ENCODE peak calls at places on chromosomes 2 and 18, in nine cellular contexts. One of them, this sample, is unnamed.
A peak's percentile ranks its signal among the peaks of the same experiment; 100 is the strongest.

GRCh38 chr2:70133521-70134348 is 46.5 kb downstream of the PCBP1 start:
- DNase-seq in breast epithelium: no peak
- DNase-seq in heart left ventricle: no peak
- DNase-seq in brain microvascular endothelial cell: peak; percentile 34
- DNase-seq in Peyer's patch: no peak
- DNase-seq in IMR-90: no peak
- DNase-seq in cardiac muscle cell: no peak
- DNase-seq in GM23248: no peak
- DNase-seq in sigmoid colon: no peak
- DNase-seq in this sample: no peak

GRCh38 chr2:193895226-193895625 is 1700.5 kb upstream of the TMEFF2 start:
- DNase-seq in breast epithelium: no peak
- DNase-seq in heart left ventricle: no peak
- DNase-seq in brain microvascular endothelial cell: no peak
- DNase-seq in Peyer's patch: no peak
- DNase-seq in IMR-90: no peak
- DNase-seq in cardiac muscle cell: no peak
- DNase-seq in GM23248: no peak
- DNase-seq in sigmoid colon: no peak
- DNase-seq in this sample: no peak

GRCh38 chr18:22613788-22614187 is 196.1 kb upstream of the CTAGE1 start:
- DNase-seq in breast epithelium: no peak
- DNase-seq in heart left ventricle: no peak
- DNase-seq in brain microvascular endothelial cell: no peak
- DNase-seq in Peyer's patch: no peak
- DNase-seq in IMR-90: peak; percentile 44
- DNase-seq in cardiac muscle cell: no peak
- DNase-seq in GM23248: peak; percentile 64
- DNase-seq in sigmoid colon: no peak
- DNase-seq in this sample: peak; percentile 68

GRCh38 chr2:57862153-57862552 is 184.5 kb upstream of the VRK2 start:
- DNase-seq in breast epithelium: no peak
- DNase-seq in heart left ventricle: no peak
- DNase-seq in brain microvascular endothelial cell: no peak
- DNase-seq in Peyer's patch: no peak
- DNase-seq in IMR-90: no peak
- DNase-seq in cardiac muscle cell: no peak
- DNase-seq in GM23248: no peak
- DNase-seq in sigmoid colon: no peak
- DNase-seq in this sample: no peak

GRCh38 chr2:33375054-33375453 is 101.4 kb upstream of the RASGRP3 start:
- DNase-seq in breast epithelium: no peak
- DNase-seq in heart left ventricle: no peak
- DNase-seq in brain microvascular endothelial cell: peak; percentile 33
- DNase-seq in Peyer's patch: no peak
- DNase-seq in IMR-90: peak; percentile 27
- DNase-seq in cardiac muscle cell: no peak
- DNase-seq in GM23248: peak; percentile 90
- DNase-seq in sigmoid colon: no peak
- DNase-seq in this sample: peak; percentile 25

GRCh38 chr18:8990276-8991031 is 112.0 kb upstream of the NDUFV2 start:
- DNase-seq in breast epithelium: peak; percentile 61
- DNase-seq in heart left ventricle: peak; percentile 35
- DNase-seq in brain microvascular endothelial cell: no peak
- DNase-seq in Peyer's patch: no peak
- DNase-seq in IMR-90: no peak
- DNase-seq in cardiac muscle cell: no peak
- DNase-seq in GM23248: peak; percentile 59
- DNase-seq in sigmoid colon: peak; percentile 71
- DNase-seq in this sample: peak; percentile 44

GRCh38 chr2:180571559-180571958 is 408.8 kb upstream of the UBE2E3 start:
- DNase-seq in breast epithelium: no peak
- DNase-seq in heart left ventricle: no peak
- DNase-seq in brain microvascular endothelial cell: peak; percentile 34
- DNase-seq in Peyer's patch: no peak
- DNase-seq in IMR-90: peak; percentile 77
- DNase-seq in cardiac muscle cell: no peak
- DNase-seq in GM23248: peak; percentile 62
- DNase-seq in sigmoid colon: no peak
- DNase-seq in this sample: no peak

GRCh38 chr2:207182916-207183315 is 17.2 kb upstream of the KLF7 start:
- DNase-seq in breast epithelium: no peak
- DNase-seq in heart left ventricle: no peak
- DNase-seq in brain microvascular endothelial cell: no peak
- DNase-seq in Peyer's patch: no peak
- DNase-seq in IMR-90: peak; percentile 47
- DNase-seq in cardiac muscle cell: no peak
- DNase-seq in GM23248: peak; percentile 39
- DNase-seq in sigmoid colon: no peak
- DNase-seq in this sample: no peak

GRCh38 chr2:232441147-232441651 is 14.8 kb upstream of the ALPI start:
- DNase-seq in breast epithelium: no peak
- DNase-seq in heart left ventricle: peak; percentile 26
- DNase-seq in brain microvascular endothelial cell: no peak
- DNase-seq in Peyer's patch: no peak
- DNase-seq in IMR-90: no peak
- DNase-seq in cardiac muscle cell: no peak
- DNase-seq in GM23248: no peak
- DNase-seq in sigmoid colon: no peak
- DNase-seq in this sample: peak; percentile 62

GRCh38 chr2:182406221-182406620 is 20.6 kb downstream of the PDE1A start:
- DNase-seq in breast epithelium: no peak
- DNase-seq in heart left ventricle: no peak
- DNase-seq in brain microvascular endothelial cell: no peak
- DNase-seq in Peyer's patch: no peak
- DNase-seq in IMR-90: peak; percentile 38
- DNase-seq in cardiac muscle cell: no peak
- DNase-seq in GM23248: peak; percentile 69
- DNase-seq in sigmoid colon: no peak
- DNase-seq in this sample: peak; percentile 11

DNA sequence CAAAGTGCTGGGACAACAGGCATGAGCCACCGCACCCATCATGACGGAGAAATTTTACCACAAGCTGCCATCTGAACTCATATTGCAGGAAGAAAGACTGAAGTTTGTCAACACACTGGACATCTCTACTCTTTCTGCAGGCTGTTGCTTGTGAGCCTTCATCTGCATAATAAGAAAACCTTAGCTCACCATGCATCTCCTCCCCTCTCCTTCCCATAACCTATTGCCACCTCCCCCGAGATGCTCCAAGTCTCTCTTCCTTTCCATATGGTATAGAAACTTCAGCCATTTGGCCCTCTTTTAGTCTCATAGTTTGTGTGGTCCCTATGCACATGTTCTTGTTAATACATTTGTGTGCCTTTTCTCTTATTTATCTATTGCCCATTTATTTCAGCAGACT is 19.1 kb upstream of the C2orf72 start:
- DNase-seq in breast epithelium: no peak
- DNase-seq in heart left ventricle: no peak
- DNase-seq in brain microvascular endothelial cell: no peak
- DNase-seq in Peyer's patch: no peak
- DNase-seq in IMR-90: no peak
- DNase-seq in cardiac muscle cell: no peak
- DNase-seq in GM23248: no peak
- DNase-seq in sigmoid colon: no peak
- DNase-seq in this sample: no peak
- H3K27me3 ChIP-seq in breast epithelium: no peaks in the 10 kb centered on the region
- H3K27me3 ChIP-seq in heart left ventricle: peaks cover 15% of the 10 kb centered on the region
- H3K27me3 ChIP-seq in brain microvascular endothelial cell: no peaks in the 10 kb centered on the region
- H3K27me3 ChIP-seq in Peyer's patch: no peaks in the 10 kb centered on the region
- H3K27me3 ChIP-seq in IMR-90: peaks cover 32% of the 10 kb centered on the region
- H3K27me3 ChIP-seq in cardiac muscle cell: no peaks in the 10 kb centered on the region
- H3K27me3 ChIP-seq in GM23248: peaks cover 45% of the 10 kb centered on the region
- H3K27me3 ChIP-seq in sigmoid colon: no peaks in the 10 kb centered on the region
- H3K27me3 ChIP-seq in this sample: peaks cover 24% of the 10 kb centered on the region

GRCh38 chr2:4190548-4190947 is 487.2 kb downstream of the DCDC2C start:
- DNase-seq in breast epithelium: no peak
- DNase-seq in heart left ventricle: no peak
- DNase-seq in brain microvascular endothelial cell: no peak
- DNase-seq in Peyer's patch: no peak
- DNase-seq in IMR-90: no peak
- DNase-seq in cardiac muscle cell: no peak
- DNase-seq in GM23248: no peak
- DNase-seq in sigmoid colon: no peak
- DNase-seq in this sample: no peak

GRCh38 chr2:4192119-4192518 is 488.7 kb downstream of the DCDC2C start:
- DNase-seq in breast epithelium: no peak
- DNase-seq in heart left ventricle: no peak
- DNase-seq in brain microvascular endothelial cell: no peak
- DNase-seq in Peyer's patch: no peak
- DNase-seq in IMR-90: no peak
- DNase-seq in cardiac muscle cell: no peak
- DNase-seq in GM23248: no peak
- DNase-seq in sigmoid colon: no peak
- DNase-seq in this sample: peak; percentile 54

DNA sequence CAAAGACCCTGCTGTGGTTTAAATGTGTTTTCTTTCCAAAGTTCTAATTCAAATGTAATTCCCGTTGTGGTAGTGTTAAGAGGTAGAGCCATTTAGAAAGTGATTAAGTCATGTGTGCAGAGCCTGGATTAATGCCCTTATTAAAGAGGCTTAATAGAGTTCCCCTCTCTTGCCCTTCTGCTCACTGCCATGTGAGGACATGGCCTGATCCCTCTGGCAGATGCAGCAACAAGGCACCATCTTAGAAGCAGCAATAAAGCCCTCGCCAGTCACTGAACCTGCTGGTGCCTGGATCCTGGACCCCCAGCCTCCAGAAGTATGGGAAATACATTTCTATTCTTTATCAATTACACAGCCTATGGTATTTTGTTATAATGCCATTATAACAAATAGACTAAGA is 485.2 kb downstream of the DCDC2C start:
- DNase-seq in breast epithelium: no peak
- DNase-seq in heart left ventricle: no peak
- DNase-seq in brain microvascular endothelial cell: no peak
- DNase-seq in Peyer's patch: no peak
- DNase-seq in IMR-90: no peak
- DNase-seq in cardiac muscle cell: no peak
- DNase-seq in GM23248: no peak
- DNase-seq in sigmoid colon: no peak
- DNase-seq in this sample: no peak
- H3K27me3 ChIP-seq in breast epithelium: no peaks in the 10 kb centered on the region
- H3K27me3 ChIP-seq in heart left ventricle: peaks cover 8% of the 10 kb centered on the region
- H3K27me3 ChIP-seq in brain microvascular endothelial cell: no peaks in the 10 kb centered on the region
- H3K27me3 ChIP-seq in Peyer's patch: no peaks in the 10 kb centered on the region
- H3K27me3 ChIP-seq in IMR-90: no peaks in the 10 kb centered on the region
- H3K27me3 ChIP-seq in cardiac muscle cell: no peaks in the 10 kb centered on the region
- H3K27me3 ChIP-seq in GM23248: no peaks in the 10 kb centered on the region
- H3K27me3 ChIP-seq in sigmoid colon: no peaks in the 10 kb centered on the region
- H3K27me3 ChIP-seq in this sample: no peaks in the 10 kb centered on the region

DNA sequence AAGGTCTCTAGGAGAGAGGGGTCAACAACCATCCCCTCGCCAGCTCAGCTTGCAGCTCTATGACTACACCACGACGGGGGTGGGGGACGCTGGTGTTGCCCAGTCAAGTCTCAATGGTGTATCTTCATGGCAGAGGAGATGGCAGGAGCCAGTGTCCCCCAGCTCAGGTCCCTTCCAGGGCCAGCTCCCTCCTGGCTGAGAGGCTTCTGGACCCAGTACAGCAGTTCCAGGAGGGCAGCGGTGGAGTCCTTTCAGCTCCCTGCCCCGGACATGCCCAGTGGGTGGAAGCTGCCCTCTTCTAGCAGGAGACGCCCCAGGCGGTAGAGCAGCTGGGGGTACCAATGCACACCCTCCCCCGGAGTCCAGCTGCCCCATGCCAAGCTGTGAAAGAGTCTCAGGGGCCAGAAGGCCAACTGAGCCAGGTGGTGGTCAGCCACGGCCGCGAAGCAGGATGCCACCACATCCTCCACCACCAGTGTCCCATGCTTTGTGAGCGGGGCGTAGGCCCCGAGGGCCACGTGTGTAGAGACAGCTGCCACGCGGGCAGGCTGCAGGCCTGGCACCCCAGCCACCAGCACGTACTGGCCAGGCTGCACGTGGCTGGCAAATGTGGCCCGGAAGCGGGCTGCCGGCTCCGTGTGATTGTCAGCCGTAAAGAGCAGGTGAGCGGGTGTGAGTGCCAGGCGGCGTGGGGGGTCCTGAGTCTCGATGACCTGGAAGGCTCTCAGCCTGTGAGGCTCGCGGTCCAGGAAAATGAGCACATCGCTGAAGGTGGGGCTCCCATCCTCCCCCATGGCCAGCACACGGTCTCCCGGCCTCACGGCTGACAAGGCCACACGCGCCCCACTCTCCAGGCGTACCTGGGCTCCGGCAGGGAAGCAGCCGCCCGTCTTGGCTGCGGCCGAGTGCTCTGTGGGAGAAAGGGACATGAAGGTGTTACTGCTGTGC is 5.5 kb downstream of the IHH start:
- DNase-seq in breast epithelium: no peak
- DNase-seq in heart left ventricle: no peak
- DNase-seq in brain microvascular endothelial cell: no peak
- DNase-seq in Peyer's patch: no peak
- DNase-seq in IMR-90: no peak
- DNase-seq in cardiac muscle cell: no peak
- DNase-seq in GM23248: no peak
- DNase-seq in sigmoid colon: no peak
- DNase-seq in this sample: peak; percentile 51
- H3K27me3 ChIP-seq in breast epithelium: peaks cover 65% of the 10 kb centered on the region
- H3K27me3 ChIP-seq in heart left ventricle: peaks cover 93% of the 10 kb centered on the region
- H3K27me3 ChIP-seq in brain microvascular endothelial cell: peaks cover 54% of the 10 kb centered on the region
- H3K27me3 ChIP-seq in Peyer's patch: no peaks in the 10 kb centered on the region
- H3K27me3 ChIP-seq in IMR-90: peaks cover 82% of the 10 kb centered on the region
- H3K27me3 ChIP-seq in cardiac muscle cell: peaks cover 99% of the 10 kb centered on the region
- H3K27me3 ChIP-seq in GM23248: peaks cover 62% of the 10 kb centered on the region
- H3K27me3 ChIP-seq in sigmoid colon: peaks cover 36% of the 10 kb centered on the region
- H3K27me3 ChIP-seq in this sample: peaks cover 56% of the 10 kb centered on the region

GRCh38 chr2:166128156-166128505 is 311 bp upstream of the SCN1A start:
- DNase-seq in breast epithelium: no peak
- DNase-seq in heart left ventricle: no peak
- DNase-seq in brain microvascular endothelial cell: no peak
- DNase-seq in Peyer's patch: no peak
- DNase-seq in IMR-90: no peak
- DNase-seq in cardiac muscle cell: no peak
- DNase-seq in GM23248: no peak
- DNase-seq in sigmoid colon: no peak
- DNase-seq in this sample: no peak
- H3K27me3 ChIP-seq in breast epithelium: no peaks in the 10 kb centered on the region
- H3K27me3 ChIP-seq in heart left ventricle: peaks cover 16% of the 10 kb centered on the region
- H3K27me3 ChIP-seq in brain microvascular endothelial cell: peaks cover 2% of the 10 kb centered on the region
- H3K27me3 ChIP-seq in Peyer's patch: no peaks in the 10 kb centered on the region
- H3K27me3 ChIP-seq in IMR-90: peaks cover 8% of the 10 kb centered on the region
- H3K27me3 ChIP-seq in cardiac muscle cell: peaks cover 2% of the 10 kb centered on the region
- H3K27me3 ChIP-seq in GM23248: no peaks in the 10 kb centered on the region
- H3K27me3 ChIP-seq in sigmoid colon: no peaks in the 10 kb centered on the region
- H3K27me3 ChIP-seq in this sample: peaks cover 21% of the 10 kb centered on the region

DNA sequence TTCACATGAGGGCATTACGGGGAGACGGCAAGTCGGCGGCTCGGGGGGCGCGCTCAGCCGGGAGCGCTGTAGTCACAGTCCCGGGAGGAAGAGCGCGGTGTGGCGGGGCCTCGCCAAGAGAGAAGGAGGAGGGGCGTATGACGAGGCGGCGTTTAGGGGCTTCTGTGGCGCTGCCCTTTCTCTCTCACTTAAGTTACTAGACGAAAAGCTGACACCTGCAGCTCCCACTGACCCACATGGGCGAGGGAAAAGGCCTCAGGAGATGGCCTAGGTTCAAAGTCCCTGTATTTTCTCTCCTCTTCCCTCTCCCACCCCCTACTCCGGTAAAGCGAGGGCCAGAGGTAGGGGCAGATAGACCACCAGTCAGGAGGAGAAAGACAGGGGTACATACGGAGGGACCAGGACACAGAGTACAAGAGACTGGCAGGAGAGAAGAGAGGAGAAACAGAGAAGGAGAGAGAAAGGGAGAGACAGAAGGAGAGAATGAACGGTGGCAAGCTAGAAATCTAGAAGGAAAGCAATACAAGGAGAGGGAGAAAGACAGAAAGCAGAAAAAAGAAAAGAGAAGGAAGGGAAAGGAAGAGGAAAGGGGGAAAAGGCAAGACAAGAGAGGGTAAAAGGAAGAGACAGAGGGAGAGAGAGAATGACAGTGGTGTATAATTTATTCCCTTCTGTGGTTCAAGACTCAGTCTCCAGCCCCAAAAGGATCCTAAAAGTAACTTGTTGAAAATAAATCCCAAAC is 3.8 kb downstream of the SIX2 start:
- DNase-seq in breast epithelium: no peak
- DNase-seq in heart left ventricle: no peak
- DNase-seq in brain microvascular endothelial cell: no peak
- DNase-seq in Peyer's patch: no peak
- DNase-seq in IMR-90: no peak
- DNase-seq in cardiac muscle cell: peak; percentile 21
- DNase-seq in GM23248: no peak
- DNase-seq in sigmoid colon: no peak
- DNase-seq in this sample: peak; percentile 47
- H3K27me3 ChIP-seq in breast epithelium: peaks cover 72% of the 10 kb centered on the region
- H3K27me3 ChIP-seq in heart left ventricle: peaks cover 98% of the 10 kb centered on the region
- H3K27me3 ChIP-seq in brain microvascular endothelial cell: no peaks in the 10 kb centered on the region
- H3K27me3 ChIP-seq in Peyer's patch: no peaks in the 10 kb centered on the region
- H3K27me3 ChIP-seq in IMR-90: peaks cover 96% of the 10 kb centered on the region
- H3K27me3 ChIP-seq in cardiac muscle cell: peaks cover 92% of the 10 kb centered on the region
- H3K27me3 ChIP-seq in GM23248: peaks cover 47% of the 10 kb centered on the region
- H3K27me3 ChIP-seq in sigmoid colon: peaks cover 70% of the 10 kb centered on the region
- H3K27me3 ChIP-seq in this sample: no peaks in the 10 kb centered on the region

This sample was measured in osteoblast.